ENCODE peak calls at places on chromosome 11, in six cellular contexts. X is left lung, W is COR-L47, S is AG09309, P is GM12891, R is H54. C is an unnamed sample.

GRCh38 chr11:36374726-36375125 is 78.6 kb downstream of the PRR5L start:
- DNase-seq in R (no peak), S (no peak), W (no peak), P (no peak), X (no peak), C (no peak)

GRCh38 chr11:47406896-47407745 is 1.3 kb upstream of the SLC39A13 start:
- DNase-seq in R (no peak), W (no peak), X (peak), S (no peak), P (no peak), C (no peak)

GRCh38 chr11:71101606-71102005 is 150.8 kb downstream of the SHANK2 start:
- DNase-seq in X (peak), W (no peak), R (no peak), S (no peak), P (no peak), C (no peak)

GRCh38 chr11:73185680-73186293 is 32.3 kb upstream of the P2RY2 start:
- DNase-seq in R (peak), W (no peak), X (peak), P (no peak), S (peak), C (no peak)

GRCh38 chr11:120236169-120237107 is 3.5 kb upstream of the POU2F3 start:
- DNase-seq in R (peak), S (no peak), W (no peak), P (no peak), X (no peak), C (no peak)

GRCh38 chr11:62025429-62026105 is 58.1 kb upstream of the FTH1 start:
- DNase-seq in X (peak), S (peak), R (peak), W (no peak), P (no peak), C (no peak)

GRCh38 chr11:119044708-119045107 is 12.3 kb downstream of the HYOU1 start:
- DNase-seq in X (no peak), W (no peak), R (no peak), S (no peak), P (no peak), C (no peak)

GRCh38 chr11:61917357-61918109 is at the start of gene RAB3IL1:
- DNase-seq in S (no peak), R (peak), P (peak), X (peak), W (no peak), C (no peak)

GRCh38 chr11:17812286-17813187 is 78.0 kb downstream of the KCNC1 start:
- DNase-seq in P (no peak), X (no peak), W (peak), R (no peak), S (no peak), C (no peak)

GRCh38 chr11:83004855-83005556 is 66.7 kb downstream of the RAB30 start:
- DNase-seq in W (peak), R (no peak), P (no peak), S (no peak), X (no peak), C (peak)

GRCh38 chr11:14620027-14620511 is 23.5 kb upstream of the PDE3B start:
- DNase-seq in P (no peak), S (no peak), R (no peak), W (no peak), X (no peak), C (no peak)

GRCh38 chr11:119342023-119342300 is 1.3 kb upstream of the C1QTNF5 start:
- DNase-seq in P (no peak), R (no peak), W (no peak), X (no peak), S (no peak), C (no peak)

GRCh38 chr11:45922425-45923082 is at the start of gene LARGE2:
- DNase-seq in P (peak), W (peak), R (no peak), S (no peak), X (peak), C (peak)

GRCh38 chr11:46381836-46382643 is 571 bp downstream of the MDK start:
- DNase-seq in P (no peak), R (no peak), S (no peak), W (no peak), X (no peak), C (peak)

GRCh38 chr11:87870081-87870480 is 305.2 kb downstream of the RAB38 start:
- DNase-seq in P (no peak), W (no peak), S (no peak), X (no peak), R (no peak), C (no peak)

GRCh38 chr11:68457214-68457897 is 3.2 kb upstream of the PPP6R3 start:
- DNase-seq in S (no peak), X (no peak), P (no peak), W (no peak), R (no peak), C (no peak)

GRCh38 chr11:71482216-71482615 is 29.2 kb downstream of the NADSYN1 start:
- DNase-seq in S (no peak), W (no peak), P (no peak), X (peak), R (no peak), C (no peak)

GRCh38 chr11:2257023-2257700 is 13.2 kb downstream of the ASCL2 start:
- DNase-seq in W (no peak), R (no peak), S (no peak), P (no peak), X (peak), C (no peak)

GRCh38 chr11:14041040-14041439 is 78.5 kb downstream of the SPON1 start:
- DNase-seq in R (no peak), P (no peak), X (no peak), S (no peak), W (no peak), C (no peak)